ENCODE peak calls at places on chromosomes 11 and 22, in seven cellular contexts. One of them, this sample, is unnamed. For H3K4me1, the result is how much of the 10 kb centered on the place peaks cover.

GRCh38 chr22:44020981-44021380 is 3.1 kb upstream of the PARVB start:
- DNase-seq in fibroblast of lung: peak
- DNase-seq in psoas muscle: no peak
- DNase-seq in upper lobe of right lung: no peak
- DNase-seq in transverse colon: no peak
- DNase-seq in heart left ventricle: no peak
- DNase-seq in heart right ventricle: no peak
- DNase-seq in this sample: peak

GRCh38 chr11:84899134-84899533 is 728.0 kb downstream of the DLG2 start:
- DNase-seq in fibroblast of lung: peak
- DNase-seq in heart left ventricle: no peak
- DNase-seq in psoas muscle: no peak
- DNase-seq in heart right ventricle: no peak
- DNase-seq in upper lobe of right lung: no peak
- DNase-seq in transverse colon: no peak
- DNase-seq in this sample: no peak

GRCh38 chr11:47904048-47904447 is 55.9 kb upstream of the NUP160 start:
- DNase-seq in transverse colon: no peak
- DNase-seq in fibroblast of lung: no peak
- DNase-seq in psoas muscle: no peak
- DNase-seq in heart left ventricle: no peak
- DNase-seq in upper lobe of right lung: no peak
- DNase-seq in heart right ventricle: no peak
- DNase-seq in this sample: no peak

GRCh38 chr11:95499516-95500135 is 268.6 kb upstream of the SESN3 start:
- DNase-seq in fibroblast of lung: peak
- DNase-seq in heart left ventricle: no peak
- DNase-seq in transverse colon: no peak
- DNase-seq in psoas muscle: no peak
- DNase-seq in upper lobe of right lung: no peak
- DNase-seq in heart right ventricle: no peak
- DNase-seq in this sample: no peak

GRCh38 chr11:111819161-111820058 is 52.0 kb downstream of the ALG9 start:
- DNase-seq in heart right ventricle: no peak
- DNase-seq in heart left ventricle: peak
- DNase-seq in fibroblast of lung: peak
- DNase-seq in upper lobe of right lung: no peak
- DNase-seq in transverse colon: peak
- DNase-seq in psoas muscle: peak
- DNase-seq in this sample: no peak

GRCh38 chr11:1049071-1049405 is 12.5 kb upstream of the MUC6 start:
- DNase-seq in heart left ventricle: no peak
- DNase-seq in upper lobe of right lung: peak
- DNase-seq in heart right ventricle: peak
- DNase-seq in fibroblast of lung: no peak
- DNase-seq in transverse colon: no peak
- DNase-seq in psoas muscle: peak
- DNase-seq in this sample: no peak

GRCh38 chr11:85752201-85752889 is 58.6 kb downstream of the SYTL2 start:
- DNase-seq in upper lobe of right lung: no peak
- DNase-seq in transverse colon: no peak
- DNase-seq in heart left ventricle: no peak
- DNase-seq in fibroblast of lung: no peak
- DNase-seq in psoas muscle: no peak
- DNase-seq in heart right ventricle: no peak
- DNase-seq in this sample: no peak

GRCh38 chr11:66227700-66228099 is 40.7 kb upstream of the RAB1B start:
- DNase-seq in psoas muscle: no peak
- DNase-seq in upper lobe of right lung: no peak
- DNase-seq in heart left ventricle: no peak
- DNase-seq in heart right ventricle: no peak
- DNase-seq in transverse colon: no peak
- DNase-seq in fibroblast of lung: no peak
- DNase-seq in this sample: no peak

GRCh38 chr11:117814766-117815261 is 9.7 kb downstream of the FXYD2 start:
- DNase-seq in psoas muscle: peak
- DNase-seq in transverse colon: peak
- DNase-seq in heart right ventricle: peak
- DNase-seq in heart left ventricle: no peak
- DNase-seq in fibroblast of lung: peak
- DNase-seq in upper lobe of right lung: peak
- DNase-seq in this sample: peak

GRCh38 chr11:113796663-113797259 is 17.2 kb downstream of the CLDN25 start:
- DNase-seq in heart left ventricle: no peak
- DNase-seq in upper lobe of right lung: no peak
- DNase-seq in fibroblast of lung: peak
- DNase-seq in psoas muscle: no peak
- DNase-seq in transverse colon: no peak
- DNase-seq in heart right ventricle: no peak
- DNase-seq in this sample: no peak

GRCh38 chr11:12800032-12800671 is 125.9 kb downstream of the TEAD1 start:
- DNase-seq in psoas muscle: no peak
- DNase-seq in heart right ventricle: no peak
- DNase-seq in fibroblast of lung: peak
- DNase-seq in heart left ventricle: no peak
- DNase-seq in transverse colon: peak
- DNase-seq in upper lobe of right lung: no peak
- DNase-seq in this sample: no peak

GRCh38 chr11:77311701-77312100 is 10.2 kb upstream of the GDPD4 start:
- DNase-seq in upper lobe of right lung: no peak
- DNase-seq in heart left ventricle: no peak
- DNase-seq in heart right ventricle: no peak
- DNase-seq in fibroblast of lung: no peak
- DNase-seq in psoas muscle: no peak
- DNase-seq in transverse colon: no peak
- DNase-seq in this sample: no peak

GRCh38 chr11:93685196-93685595 is 23.7 kb downstream of the CEP295 start:
- DNase-seq in transverse colon: no peak
- DNase-seq in heart left ventricle: no peak
- DNase-seq in upper lobe of right lung: no peak
- DNase-seq in fibroblast of lung: peak
- DNase-seq in psoas muscle: no peak
- DNase-seq in heart right ventricle: no peak
- DNase-seq in this sample: no peak

GRCh38 chr22:43923191-43923590 is 414 bp upstream of the PNPLA3 start:
- DNase-seq in heart right ventricle: no peak
- DNase-seq in transverse colon: no peak
- DNase-seq in psoas muscle: no peak
- DNase-seq in heart left ventricle: no peak
- DNase-seq in upper lobe of right lung: no peak
- DNase-seq in fibroblast of lung: peak
- DNase-seq in this sample: no peak

DNA sequence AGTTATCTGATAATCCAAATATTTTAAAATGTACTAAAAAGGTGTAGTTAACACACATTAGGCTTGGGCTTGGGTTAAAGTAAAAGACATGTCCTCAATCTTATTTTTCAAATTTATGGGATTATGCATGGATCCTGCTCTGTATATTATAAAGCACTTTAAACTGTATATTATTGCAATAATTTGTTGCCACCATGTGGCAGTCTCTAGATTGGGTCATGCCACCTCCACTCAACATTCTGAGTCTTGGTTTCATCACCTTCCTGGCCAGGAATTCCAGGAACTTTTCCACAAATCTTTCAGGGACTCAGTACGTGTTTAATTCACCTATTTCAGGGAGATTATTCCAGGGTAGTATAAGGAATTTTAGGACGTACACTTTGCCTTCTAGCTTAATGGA is 695.5 kb downstream of the FAM181B start:
- DNase-seq in heart left ventricle: no peak
- DNase-seq in psoas muscle: no peak
- DNase-seq in transverse colon: no peak
- DNase-seq in fibroblast of lung: no peak
- DNase-seq in heart right ventricle: no peak
- DNase-seq in upper lobe of right lung: no peak
- DNase-seq in this sample: no peak
- TF ChIP-seq CTCF in heart left ventricle: no peak
- TF ChIP-seq CTCF in psoas muscle: no peak
- TF ChIP-seq CTCF in transverse colon: no peak
- TF ChIP-seq CTCF in fibroblast of lung: no peak
- TF ChIP-seq CTCF in heart right ventricle: no peak
- TF ChIP-seq CTCF in upper lobe of right lung: no peak
- TF ChIP-seq CTCF in this sample: no peak

GRCh38 chr11:8831861-8832260 is 79.1 kb upstream of the AKIP1 start:
- DNase-seq in fibroblast of lung: no peak
- DNase-seq in psoas muscle: no peak
- DNase-seq in transverse colon: no peak
- DNase-seq in heart left ventricle: no peak
- DNase-seq in upper lobe of right lung: no peak
- DNase-seq in heart right ventricle: no peak
- DNase-seq in this sample: no peak

GRCh38 chr11:8830641-8831040 is 80.3 kb upstream of the AKIP1 start:
- DNase-seq in psoas muscle: no peak
- DNase-seq in heart left ventricle: no peak
- DNase-seq in upper lobe of right lung: no peak
- DNase-seq in heart right ventricle: no peak
- DNase-seq in fibroblast of lung: no peak
- DNase-seq in transverse colon: no peak
- DNase-seq in this sample: no peak

GRCh38 chr11:8828055-8828454 is 82.9 kb upstream of the AKIP1 start:
- DNase-seq in upper lobe of right lung: no peak
- DNase-seq in fibroblast of lung: no peak
- DNase-seq in transverse colon: no peak
- DNase-seq in psoas muscle: no peak
- DNase-seq in heart right ventricle: no peak
- DNase-seq in heart left ventricle: no peak
- DNase-seq in this sample: no peak

GRCh38 chr11:8828580-8829358 is 82.2 kb upstream of the AKIP1 start:
- DNase-seq in upper lobe of right lung: no peak
- DNase-seq in fibroblast of lung: peak
- DNase-seq in heart right ventricle: no peak
- DNase-seq in transverse colon: no peak
- DNase-seq in heart left ventricle: no peak
- DNase-seq in psoas muscle: no peak
- DNase-seq in this sample: no peak

GRCh38 chr11:8829556-8829955 is 81.4 kb upstream of the AKIP1 start:
- DNase-seq in psoas muscle: no peak
- DNase-seq in upper lobe of right lung: no peak
- DNase-seq in fibroblast of lung: no peak
- DNase-seq in heart right ventricle: no peak
- DNase-seq in heart left ventricle: no peak
- DNase-seq in transverse colon: no peak
- DNase-seq in this sample: no peak
- H3K4me1 ChIP-seq in psoas muscle: under half
- H3K4me1 ChIP-seq in upper lobe of right lung: under half
- H3K4me1 ChIP-seq in fibroblast of lung: under half
- H3K4me1 ChIP-seq in heart right ventricle: under half
- H3K4me1 ChIP-seq in heart left ventricle: under half
- H3K4me1 ChIP-seq in transverse colon: under half
- H3K4me1 ChIP-seq in this sample: half or more

GRCh38 chr11:132373405-132374141 is 1003.2 kb downstream of the NTM start:
- DNase-seq in transverse colon: no peak
- DNase-seq in heart left ventricle: no peak
- DNase-seq in psoas muscle: no peak
- DNase-seq in heart right ventricle: no peak
- DNase-seq in upper lobe of right lung: no peak
- DNase-seq in fibroblast of lung: no peak
- DNase-seq in this sample: no peak
- TF ChIP-seq CTCF in transverse colon: no peak
- TF ChIP-seq CTCF in heart left ventricle: no peak
- TF ChIP-seq CTCF in psoas muscle: no peak
- TF ChIP-seq CTCF in heart right ventricle: no peak
- TF ChIP-seq CTCF in upper lobe of right lung: no peak
- TF ChIP-seq CTCF in fibroblast of lung: no peak
- TF ChIP-seq CTCF in this sample: no peak

DNA sequence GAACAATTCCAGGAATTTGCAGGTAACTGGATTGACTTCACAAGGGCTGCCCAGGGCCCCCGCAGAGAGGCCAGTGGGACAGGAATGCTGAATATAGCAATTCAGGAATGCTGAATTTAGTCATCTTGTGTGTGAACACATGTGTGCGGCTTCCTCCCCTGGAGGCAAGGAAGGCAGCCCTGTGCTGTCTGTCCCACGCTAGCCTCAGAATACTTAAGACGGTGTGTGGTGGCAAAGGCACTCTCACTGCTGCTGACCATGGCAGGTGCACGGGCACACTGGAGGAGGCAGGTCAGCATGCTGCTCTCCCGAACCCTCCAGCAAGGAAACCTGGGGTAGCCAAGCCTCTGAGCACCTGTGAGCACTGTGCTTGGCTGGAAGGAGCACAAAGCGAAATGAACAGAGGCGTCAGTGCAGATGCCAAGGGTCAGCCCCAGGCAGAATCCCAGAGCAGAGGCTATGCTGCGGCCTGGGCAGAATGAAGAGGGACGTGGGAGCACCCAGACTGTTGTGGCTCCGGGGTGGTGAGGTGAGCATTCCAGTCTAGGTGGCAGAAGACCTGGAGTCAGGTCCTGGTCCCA is 2.7 kb downstream of the GNAZ start:
- DNase-seq in heart right ventricle: peak
- DNase-seq in upper lobe of right lung: peak
- DNase-seq in psoas muscle: peak
- DNase-seq in fibroblast of lung: peak
- DNase-seq in heart left ventricle: no peak
- DNase-seq in transverse colon: no peak
- DNase-seq in this sample: peak
- H3K4me1 ChIP-seq in heart right ventricle: under half
- H3K4me1 ChIP-seq in upper lobe of right lung: under half
- H3K4me1 ChIP-seq in psoas muscle: under half
- H3K4me1 ChIP-seq in fibroblast of lung: under half
- H3K4me1 ChIP-seq in heart left ventricle: under half
- H3K4me1 ChIP-seq in transverse colon: under half
- H3K4me1 ChIP-seq in this sample: under half

GRCh38 chr11:67281552-67282150 is 7.5 kb upstream of the ANKRD13D start:
- DNase-seq in psoas muscle: peak
- DNase-seq in heart left ventricle: peak
- DNase-seq in upper lobe of right lung: peak
- DNase-seq in heart right ventricle: no peak
- DNase-seq in transverse colon: peak
- DNase-seq in fibroblast of lung: no peak
- DNase-seq in this sample: peak
- TF ChIP-seq CTCF in psoas muscle: no peak
- TF ChIP-seq CTCF in heart left ventricle: no peak
- TF ChIP-seq CTCF in upper lobe of right lung: no peak
- TF ChIP-seq CTCF in heart right ventricle: no peak
- TF ChIP-seq CTCF in transverse colon: no peak
- TF ChIP-seq CTCF in fibroblast of lung: no peak
- TF ChIP-seq CTCF in this sample: no peak

This sample was measured in lower lobe of right lung.